ENCODE peak calls at places on chromosomes 2 and 18, in four cellular contexts. One of them, this sample, is unnamed.
A peak's percentile ranks its signal among the peaks of the same experiment; 100 is the strongest.

GRCh38 chr18:49514577-49514976 is 27.5 kb upstream of the C18orf32 start:
- DNase-seq in pons: no peak
- DNase-seq in stimulated activated CD4-positive, alpha-beta T cell treated with anti-CD3 and anti-CD28 coated beads, Interleukin-4, amount 100 ng/mL, for 4 hours: no peak
- DNase-seq in A549: no peak
- DNase-seq in this sample: no peak

GRCh38 chr2:96800762-96801463 is 15.2 kb upstream of the CNNM3 start:
- DNase-seq in pons: peak; percentile 35
- DNase-seq in A549: peak; percentile 68
- DNase-seq in stimulated activated CD4-positive, alpha-beta T cell treated with anti-CD3 and anti-CD28 coated beads, Interleukin-4, amount 100 ng/mL, for 4 hours: peak; percentile 74
- DNase-seq in this sample: peak; percentile 63

GRCh38 chr2:27683390-27684071 is 19.8 kb downstream of the SLC4A1AP start:
- DNase-seq in stimulated activated CD4-positive, alpha-beta T cell treated with anti-CD3 and anti-CD28 coated beads, Interleukin-4, amount 100 ng/mL, for 4 hours: peak; percentile 74
- DNase-seq in pons: peak; percentile 93
- DNase-seq in A549: peak; percentile 95
- DNase-seq in this sample: peak; percentile 95

GRCh38 chr2:104733544-104733943 is 120.4 kb upstream of the POU3F3 start:
- DNase-seq in pons: no peak
- DNase-seq in stimulated activated CD4-positive, alpha-beta T cell treated with anti-CD3 and anti-CD28 coated beads, Interleukin-4, amount 100 ng/mL, for 4 hours: no peak
- DNase-seq in A549: peak; percentile 47
- DNase-seq in this sample: peak; percentile 57

GRCh38 chr2:64115808-64116598 is 28.2 kb downstream of the PELI1 start:
- DNase-seq in A549: no peak
- DNase-seq in pons: no peak
- DNase-seq in stimulated activated CD4-positive, alpha-beta T cell treated with anti-CD3 and anti-CD28 coated beads, Interleukin-4, amount 100 ng/mL, for 4 hours: no peak
- DNase-seq in this sample: no peak

GRCh38 chr2:10256525-10257031 is 46.1 kb upstream of the HPCAL1 start:
- DNase-seq in stimulated activated CD4-positive, alpha-beta T cell treated with anti-CD3 and anti-CD28 coated beads, Interleukin-4, amount 100 ng/mL, for 4 hours: no peak
- DNase-seq in pons: no peak
- DNase-seq in A549: no peak
- DNase-seq in this sample: no peak

GRCh38 chr18:69982417-69982816 is 34.7 kb upstream of the CD226 start:
- DNase-seq in stimulated activated CD4-positive, alpha-beta T cell treated with anti-CD3 and anti-CD28 coated beads, Interleukin-4, amount 100 ng/mL, for 4 hours: no peak
- DNase-seq in A549: no peak
- DNase-seq in pons: no peak
- DNase-seq in this sample: no peak

GRCh38 chr18:48066225-48066652 is 135.8 kb upstream of the SMAD2 start:
- DNase-seq in stimulated activated CD4-positive, alpha-beta T cell treated with anti-CD3 and anti-CD28 coated beads, Interleukin-4, amount 100 ng/mL, for 4 hours: no peak
- DNase-seq in A549: no peak
- DNase-seq in pons: no peak
- DNase-seq in this sample: no peak

GRCh38 chr18:55385770-55386169 is 202.2 kb downstream of the TCF4 start:
- DNase-seq in stimulated activated CD4-positive, alpha-beta T cell treated with anti-CD3 and anti-CD28 coated beads, Interleukin-4, amount 100 ng/mL, for 4 hours: no peak
- DNase-seq in A549: no peak
- DNase-seq in pons: peak; percentile 95
- DNase-seq in this sample: no peak

GRCh38 chr2:118014492-118014824 is 588 bp upstream of the CCDC93 start:
- DNase-seq in pons: no peak
- DNase-seq in A549: no peak
- DNase-seq in stimulated activated CD4-positive, alpha-beta T cell treated with anti-CD3 and anti-CD28 coated beads, Interleukin-4, amount 100 ng/mL, for 4 hours: peak; percentile 2
- DNase-seq in this sample: no peak

GRCh38 chr2:8794923-8795825 is 42.2 kb downstream of the KIDINS220 start:
- DNase-seq in stimulated activated CD4-positive, alpha-beta T cell treated with anti-CD3 and anti-CD28 coated beads, Interleukin-4, amount 100 ng/mL, for 4 hours: no peak
- DNase-seq in pons: no peak
- DNase-seq in A549: no peak
- DNase-seq in this sample: no peak

GRCh38 chr2:30747206-30747605 is 60.0 kb downstream of the CAPN13 start:
- DNase-seq in pons: no peak
- DNase-seq in A549: peak; percentile 31
- DNase-seq in stimulated activated CD4-positive, alpha-beta T cell treated with anti-CD3 and anti-CD28 coated beads, Interleukin-4, amount 100 ng/mL, for 4 hours: no peak
- DNase-seq in this sample: no peak

GRCh38 chr18:9885170-9886004 is at the start of gene TXNDC2:
- DNase-seq in stimulated activated CD4-positive, alpha-beta T cell treated with anti-CD3 and anti-CD28 coated beads, Interleukin-4, amount 100 ng/mL, for 4 hours: no peak
- DNase-seq in A549: no peak
- DNase-seq in pons: no peak
- DNase-seq in this sample: no peak

GRCh38 chr2:19644763-19645162 is 257.0 kb downstream of the TTC32 start:
- DNase-seq in pons: no peak
- DNase-seq in A549: no peak
- DNase-seq in stimulated activated CD4-positive, alpha-beta T cell treated with anti-CD3 and anti-CD28 coated beads, Interleukin-4, amount 100 ng/mL, for 4 hours: no peak
- DNase-seq in this sample: no peak

GRCh38 chr2:227406177-227407031 is 18.7 kb upstream of the SCYGR1 start:
- DNase-seq in A549: peak; percentile 98
- DNase-seq in pons: peak; percentile 92
- DNase-seq in stimulated activated CD4-positive, alpha-beta T cell treated with anti-CD3 and anti-CD28 coated beads, Interleukin-4, amount 100 ng/mL, for 4 hours: no peak
- DNase-seq in this sample: peak; percentile 64

GRCh38 chr18:78587626-78588600 is 391.7 kb upstream of the SALL3 start:
- DNase-seq in pons: no peak
- DNase-seq in A549: no peak
- DNase-seq in stimulated activated CD4-positive, alpha-beta T cell treated with anti-CD3 and anti-CD28 coated beads, Interleukin-4, amount 100 ng/mL, for 4 hours: no peak
- DNase-seq in this sample: no peak

This sample was measured in iPS DF 6.9.